ENCODE peak calls at places on chromosome 1, in four cellular contexts. L is uterus, Y is breast epithelium, J is NB4. P is an unnamed sample.
A peak's percentile ranks its signal among the peaks of the same experiment; 100 is the strongest.

GRCh38 chr1:65423884-65424655 is 3.6 kb downstream of the LEPR start:
- DNase-seq in L (no peak), Y (no peak), J (peak; percentile 44), P (peak; percentile 79)

GRCh38 chr1:114135806-114136205 is 17.9 kb downstream of the SYT6 start:
- DNase-seq in L (no peak), Y (no peak), J (no peak), P (no peak)

GRCh38 chr1:27102707-27103468 is 52.0 kb downstream of the SLC9A1 start:
- DNase-seq in L (peak; percentile 86), Y (peak; percentile 82), J (peak; percentile 74), P (no peak)

GRCh38 chr1:16464917-16465625 is 24.5 kb downstream of the NECAP2 start:
- DNase-seq in L (no peak), Y (no peak), J (no peak), P (no peak)

GRCh38 chr1:217315346-217315745 is 315.5 kb downstream of the GPATCH2 start:
- DNase-seq in L (no peak), Y (no peak), J (no peak), P (no peak)

GRCh38 chr1:151513626-151514101 is 2.5 kb downstream of the CGN start:
- DNase-seq in L (no peak), Y (peak; percentile 59), J (no peak), P (no peak)

GRCh38 chr1:17539526-17540254 is at the start of gene ARHGEF10L:
- DNase-seq in L (peak; percentile 44), Y (no peak), J (no peak), P (no peak)

GRCh38 chr1:19476440-19477190 is 8.7 kb downstream of the CAPZB start:
- DNase-seq in L (no peak), Y (no peak), J (peak; percentile 82), P (peak; percentile 61)

GRCh38 chr1:27725374-27726172 is at the start of gene FAM76A:
- DNase-seq in L (peak; percentile 100), Y (peak; percentile 99), J (peak; percentile 99), P (peak; percentile 100)

GRCh38 chr1:108327534-108328462 is 83.9 kb upstream of the NBPF4 start:
- DNase-seq in L (no peak), Y (no peak), J (peak; percentile 4), P (peak; percentile 6)

GRCh38 chr1:205064301-205064700 is 20.0 kb downstream of the TMEM81 start:
- DNase-seq in L (no peak), Y (peak; percentile 25), J (no peak), P (no peak)

GRCh38 chr1:214039394-214040018 is 51.7 kb downstream of the PROX1 start:
- DNase-seq in L (no peak), Y (no peak), J (no peak), P (no peak)

GRCh38 chr1:46489169-46489637 is 433 bp upstream of the DMBX1 start:
- DNase-seq in L (no peak), Y (no peak), J (peak; percentile 22), P (no peak)

GRCh38 chr1:152347116-152347728 is 12.6 kb downstream of the FLG2 start:
- DNase-seq in L (no peak), Y (no peak), J (peak; percentile 56), P (peak; percentile 39)

GRCh38 chr1:209645574-209646452 is 6.4 kb downstream of the LAMB3 start:
- DNase-seq in L (no peak), Y (no peak), J (no peak), P (peak; percentile 90)

GRCh38 chr1:6819641-6820040 is 34.4 kb downstream of the CAMTA1 start:
- DNase-seq in L (no peak), Y (no peak), J (no peak), P (no peak)

GRCh38 chr1:64469977-64470669 is at the start of gene CACHD1:
- DNase-seq in L (peak; percentile 84), Y (peak; percentile 69), J (peak; percentile 30), P (peak; percentile 75)

GRCh38 chr1:226120398-226120797 is 57.9 kb downstream of the H3-3A start:
- DNase-seq in L (no peak), Y (no peak), J (no peak), P (no peak)

GRCh38 chr1:23460519-23460918 is 23.5 kb downstream of the ASAP3 start:
- DNase-seq in L (no peak), Y (no peak), J (no peak), P (no peak)

DNA sequence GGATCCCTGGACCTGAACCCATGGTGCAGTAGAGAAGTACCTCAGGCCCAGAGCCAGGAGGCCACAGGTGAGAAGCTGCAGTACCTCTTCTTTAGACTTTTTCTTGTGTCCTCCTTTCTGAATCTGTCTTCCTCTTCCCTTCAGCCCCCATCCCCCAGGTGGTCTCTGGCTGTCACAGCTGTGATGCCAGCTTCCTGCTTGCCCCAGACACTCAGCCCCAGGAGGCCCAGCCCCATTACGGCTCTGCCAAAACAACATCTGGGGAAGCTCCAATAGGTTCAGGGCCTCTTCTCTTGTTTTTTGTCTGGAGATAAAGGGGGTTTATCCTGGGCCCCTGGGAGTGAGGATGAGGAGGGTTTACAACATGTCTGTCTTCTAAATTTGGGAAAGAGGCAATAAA is 9.5 kb upstream of the BTG2 start:
- DNase-seq in L (no peak), Y (no peak), J (no peak), P (no peak)
- TF ChIP-seq POLR2A in L (no peak), Y (no peak), J (no peak), P (no peak)

GRCh38 chr1:87513971-87514660 is 185.4 kb downstream of the LMO4 start:
- DNase-seq in L (no peak), Y (no peak), J (no peak), P (peak; percentile 3)
- TF ChIP-seq POLR2A in L (no peak), Y (no peak), J (no peak), P (no peak)

GRCh38 chr1:155134858-155135415 is 715 bp upstream of the SLC50A1 start:
- DNase-seq in L (peak; percentile 91), Y (peak; percentile 94), J (peak; percentile 82), P (peak; percentile 67)
- TF ChIP-seq POLR2A in L (no peak), Y (no peak), J (no peak), P (no peak)

GRCh38 chr1:218347713-218348627 is 2.8 kb downstream of the TGFB2 start:
- DNase-seq in L (no peak), Y (no peak), J (no peak), P (no peak)

GRCh38 chr1:218348628-218349185 is 3.6 kb downstream of the TGFB2 start:
- DNase-seq in L (no peak), Y (no peak), J (no peak), P (no peak)

GRCh38 chr1:218346391-218347204 is 1.5 kb downstream of the TGFB2 start:
- DNase-seq in L (peak; percentile 47), Y (no peak), J (peak; percentile 44), P (peak; percentile 16)

GRCh38 chr1:218345673-218346390 is 696 bp downstream of the TGFB2 start:
- DNase-seq in L (peak; percentile 73), Y (peak; percentile 63), J (peak; percentile 76), P (peak; percentile 71)

GRCh38 chr1:218347316-218347712 is 2.2 kb downstream of the TGFB2 start:
- DNase-seq in L (peak; percentile 51), Y (no peak), J (peak; percentile 8), P (no peak)
- TF ChIP-seq POLR2A in L (no peak), Y (no peak), J (no peak), P (no peak)

GRCh38 chr1:1068077-1068373 is 6.1 kb downstream of the RNF223 start:
- DNase-seq in L (no peak), Y (no peak), J (no peak), P (no peak)

GRCh38 chr1:1069711-1070676 is 4.1 kb downstream of the RNF223 start:
- DNase-seq in L (no peak), Y (no peak), J (no peak), P (peak; percentile 38)

GRCh38 chr1:1067284-1068076 is 6.6 kb downstream of the RNF223 start:
- DNase-seq in L (no peak), Y (no peak), J (no peak), P (no peak)

GRCh38 chr1:1068374-1069060 is 5.6 kb downstream of the RNF223 start:
- DNase-seq in L (no peak), Y (no peak), J (no peak), P (peak; percentile 37)

GRCh38 chr1:1069061-1069710 is 4.9 kb downstream of the RNF223 start:
- DNase-seq in L (peak; percentile 63), Y (peak; percentile 86), J (peak; percentile 34), P (peak; percentile 90)
- TF ChIP-seq POLR2A in L (peak; percentile 26), Y (no peak), J (no peak), P (no peak)

DNA sequence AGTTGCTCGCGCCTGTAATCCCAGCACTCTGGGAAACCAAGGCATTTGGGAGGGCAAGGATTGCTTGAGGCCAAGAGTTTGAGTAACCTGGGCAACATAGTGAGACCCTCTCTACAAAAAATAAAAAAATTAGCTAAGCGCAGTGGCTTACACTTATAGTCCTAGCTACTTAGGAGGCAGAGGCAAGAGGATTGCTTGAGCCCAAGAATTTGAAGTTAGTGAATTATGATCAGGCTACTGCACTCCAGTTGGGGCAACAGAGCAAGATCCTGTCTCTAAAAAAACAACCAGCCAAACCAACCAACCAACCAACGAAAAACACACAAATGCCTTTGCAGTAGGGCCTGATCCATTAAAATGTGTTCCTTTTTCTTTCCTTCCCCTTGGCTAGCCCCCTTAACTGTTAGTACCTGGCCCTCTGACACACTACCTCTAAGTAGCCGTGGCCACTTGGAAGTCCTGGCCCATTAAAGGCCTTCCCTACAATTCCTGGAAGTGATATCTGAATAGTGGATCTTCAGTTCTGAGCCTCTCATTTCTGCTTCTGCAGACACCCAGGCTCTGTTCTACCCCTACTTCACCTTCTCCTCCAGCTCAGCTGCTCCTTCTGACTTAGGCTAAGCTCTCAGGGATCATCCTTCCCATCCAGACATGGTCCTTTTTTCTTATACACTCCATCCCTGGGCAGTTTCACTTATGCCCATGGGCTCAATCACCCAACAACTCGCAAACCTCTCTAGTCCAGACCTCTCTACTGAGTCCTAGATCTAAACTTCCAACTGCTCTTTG is 3.5 kb upstream of the OSCP1 start:
- DNase-seq in L (no peak), Y (no peak), J (no peak), P (no peak)
- TF ChIP-seq POLR2A in L (no peak), Y (no peak), J (no peak), P (no peak)

GRCh38 chr1:201503397-201504176 is 3.3 kb downstream of the CSRP1 start:
- DNase-seq in L (peak; percentile 84), Y (no peak), J (no peak), P (no peak)
- TF ChIP-seq POLR2A in L (peak; percentile 84), Y (peak; percentile 67), J (no peak), P (no peak)

DNA sequence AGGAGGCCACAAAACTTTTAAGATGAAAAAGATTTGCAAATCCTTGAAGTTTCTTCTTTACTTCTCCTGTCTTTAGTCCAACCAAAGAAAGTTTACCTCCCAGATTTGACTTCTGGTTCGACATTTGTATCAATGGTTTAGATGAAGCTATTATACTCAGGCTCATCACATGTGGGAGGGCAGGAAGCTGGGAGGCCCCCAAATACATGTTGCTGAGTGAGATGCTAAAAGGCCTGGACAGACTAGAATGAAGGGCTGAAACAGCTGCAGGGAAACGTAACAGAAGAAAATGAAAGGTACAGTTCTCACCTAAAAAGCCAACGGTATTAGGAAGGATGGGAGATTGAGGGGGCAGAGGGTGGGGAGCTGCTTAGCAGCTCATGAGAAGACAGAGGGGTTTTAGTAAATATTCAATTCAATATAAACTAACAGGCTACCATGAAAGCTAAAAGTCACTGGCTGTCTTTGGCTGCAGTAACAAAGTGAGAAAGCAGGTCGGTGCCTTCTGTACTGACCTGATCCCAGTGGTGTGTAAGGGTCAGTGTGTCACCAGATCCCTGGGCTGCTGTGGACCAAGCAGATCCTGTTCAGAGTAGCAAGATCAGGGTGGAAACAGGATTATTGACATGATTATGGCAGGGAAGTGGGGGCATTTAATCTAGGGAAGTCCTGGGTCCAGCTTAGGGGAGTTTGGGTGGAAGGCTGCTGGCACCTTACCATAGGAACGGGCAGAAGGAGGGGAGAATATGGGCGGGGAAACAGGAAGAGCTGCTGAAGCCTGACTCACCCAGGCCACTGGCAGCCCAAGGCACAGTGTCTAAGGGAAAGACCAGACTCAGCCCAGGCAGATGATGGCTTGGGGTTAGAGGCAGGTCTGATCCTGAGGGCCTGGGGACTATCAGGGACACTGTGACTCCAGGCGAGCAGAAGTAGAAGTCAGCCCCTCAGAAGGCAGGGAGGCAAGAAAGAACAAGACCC is 60.4 kb downstream of the KCNN3 start:
- DNase-seq in L (peak; percentile 65), Y (no peak), J (peak; percentile 25), P (no peak)
- TF ChIP-seq POLR2A in L (no peak), Y (no peak), J (no peak), P (no peak)

P was measured in erythroblast.